ENCODE peak calls at places on chromosomes 13 and 19, in six cellular contexts. One of them, this sample, is unnamed.

GRCh38 chr19:53432088-53432661 is 391 bp downstream of the ZNF761 start:
- DNase-seq in LHCN-M2: peak
- DNase-seq in activated T-helper 1 cell treated with anti-CD3 and anti-CD28 coated beads, Interleukin-12 subunit alpha, Interleukin-12 subunit beta, Interleukin-2, Interleukin-4 antibody, amounts not matched to agents 30 ng/mL and 10 ng/mL and 1 ng/mL, durations not matched to agents 14 hours and 24 hours and 36 hours: no peak
- DNase-seq in NCI-H345: peak
- DNase-seq in stimulated activated CD4-positive, alpha-beta T cell treated with anti-CD3 and anti-CD28 coated beads, Interleukin-15, amount 100 ng/mL, for 1 hour: no peak
- DNase-seq in BJ: no peak
- DNase-seq in this sample: no peak

GRCh38 chr19:13795595-13796300 is 505 bp downstream of the ZSWIM4 start:
- DNase-seq in LHCN-M2: peak
- DNase-seq in activated T-helper 1 cell treated with anti-CD3 and anti-CD28 coated beads, Interleukin-12 subunit alpha, Interleukin-12 subunit beta, Interleukin-2, Interleukin-4 antibody, amounts not matched to agents 30 ng/mL and 10 ng/mL and 1 ng/mL, durations not matched to agents 14 hours and 24 hours and 36 hours: no peak
- DNase-seq in NCI-H345: no peak
- DNase-seq in stimulated activated CD4-positive, alpha-beta T cell treated with anti-CD3 and anti-CD28 coated beads, Interleukin-15, amount 100 ng/mL, for 1 hour: no peak
- DNase-seq in BJ: no peak
- DNase-seq in this sample: peak

GRCh38 chr19:447816-448546 is 12.9 kb downstream of the SHC2 start:
- DNase-seq in LHCN-M2: no peak
- DNase-seq in activated T-helper 1 cell treated with anti-CD3 and anti-CD28 coated beads, Interleukin-12 subunit alpha, Interleukin-12 subunit beta, Interleukin-2, Interleukin-4 antibody, amounts not matched to agents 30 ng/mL and 10 ng/mL and 1 ng/mL, durations not matched to agents 14 hours and 24 hours and 36 hours: no peak
- DNase-seq in NCI-H345: no peak
- DNase-seq in stimulated activated CD4-positive, alpha-beta T cell treated with anti-CD3 and anti-CD28 coated beads, Interleukin-15, amount 100 ng/mL, for 1 hour: no peak
- DNase-seq in BJ: no peak
- DNase-seq in this sample: no peak

GRCh38 chr19:47446534-47447469 is 24.9 kb downstream of the SLC8A2 start:
- DNase-seq in LHCN-M2: no peak
- DNase-seq in activated T-helper 1 cell treated with anti-CD3 and anti-CD28 coated beads, Interleukin-12 subunit alpha, Interleukin-12 subunit beta, Interleukin-2, Interleukin-4 antibody, amounts not matched to agents 30 ng/mL and 10 ng/mL and 1 ng/mL, durations not matched to agents 14 hours and 24 hours and 36 hours: peak
- DNase-seq in NCI-H345: peak
- DNase-seq in stimulated activated CD4-positive, alpha-beta T cell treated with anti-CD3 and anti-CD28 coated beads, Interleukin-15, amount 100 ng/mL, for 1 hour: no peak
- DNase-seq in BJ: no peak
- DNase-seq in this sample: peak

GRCh38 chr19:12935071-12935470 is 1.6 kb upstream of the FARSA start:
- DNase-seq in LHCN-M2: no peak
- DNase-seq in activated T-helper 1 cell treated with anti-CD3 and anti-CD28 coated beads, Interleukin-12 subunit alpha, Interleukin-12 subunit beta, Interleukin-2, Interleukin-4 antibody, amounts not matched to agents 30 ng/mL and 10 ng/mL and 1 ng/mL, durations not matched to agents 14 hours and 24 hours and 36 hours: no peak
- DNase-seq in NCI-H345: no peak
- DNase-seq in stimulated activated CD4-positive, alpha-beta T cell treated with anti-CD3 and anti-CD28 coated beads, Interleukin-15, amount 100 ng/mL, for 1 hour: no peak
- DNase-seq in BJ: no peak
- DNase-seq in this sample: no peak

GRCh38 chr19:35029737-35030256 is 473 bp upstream of the SCN1B start:
- DNase-seq in LHCN-M2: no peak
- DNase-seq in activated T-helper 1 cell treated with anti-CD3 and anti-CD28 coated beads, Interleukin-12 subunit alpha, Interleukin-12 subunit beta, Interleukin-2, Interleukin-4 antibody, amounts not matched to agents 30 ng/mL and 10 ng/mL and 1 ng/mL, durations not matched to agents 14 hours and 24 hours and 36 hours: no peak
- DNase-seq in NCI-H345: no peak
- DNase-seq in stimulated activated CD4-positive, alpha-beta T cell treated with anti-CD3 and anti-CD28 coated beads, Interleukin-15, amount 100 ng/mL, for 1 hour: no peak
- DNase-seq in BJ: no peak
- DNase-seq in this sample: no peak

GRCh38 chr19:52258426-52258825 is 11.0 kb upstream of the ZNF766 start:
- DNase-seq in LHCN-M2: peak
- DNase-seq in activated T-helper 1 cell treated with anti-CD3 and anti-CD28 coated beads, Interleukin-12 subunit alpha, Interleukin-12 subunit beta, Interleukin-2, Interleukin-4 antibody, amounts not matched to agents 30 ng/mL and 10 ng/mL and 1 ng/mL, durations not matched to agents 14 hours and 24 hours and 36 hours: no peak
- DNase-seq in NCI-H345: no peak
- DNase-seq in stimulated activated CD4-positive, alpha-beta T cell treated with anti-CD3 and anti-CD28 coated beads, Interleukin-15, amount 100 ng/mL, for 1 hour: no peak
- DNase-seq in BJ: no peak
- DNase-seq in this sample: no peak

GRCh38 chr19:41997851-41998229 is 3.8 kb upstream of the ATP1A3 start:
- DNase-seq in LHCN-M2: no peak
- DNase-seq in activated T-helper 1 cell treated with anti-CD3 and anti-CD28 coated beads, Interleukin-12 subunit alpha, Interleukin-12 subunit beta, Interleukin-2, Interleukin-4 antibody, amounts not matched to agents 30 ng/mL and 10 ng/mL and 1 ng/mL, durations not matched to agents 14 hours and 24 hours and 36 hours: no peak
- DNase-seq in NCI-H345: no peak
- DNase-seq in stimulated activated CD4-positive, alpha-beta T cell treated with anti-CD3 and anti-CD28 coated beads, Interleukin-15, amount 100 ng/mL, for 1 hour: no peak
- DNase-seq in BJ: no peak
- DNase-seq in this sample: no peak

GRCh38 chr19:28705008-28705407 is 507.9 kb downstream of the UQCRFS1 start:
- DNase-seq in LHCN-M2: peak
- DNase-seq in activated T-helper 1 cell treated with anti-CD3 and anti-CD28 coated beads, Interleukin-12 subunit alpha, Interleukin-12 subunit beta, Interleukin-2, Interleukin-4 antibody, amounts not matched to agents 30 ng/mL and 10 ng/mL and 1 ng/mL, durations not matched to agents 14 hours and 24 hours and 36 hours: no peak
- DNase-seq in NCI-H345: peak
- DNase-seq in stimulated activated CD4-positive, alpha-beta T cell treated with anti-CD3 and anti-CD28 coated beads, Interleukin-15, amount 100 ng/mL, for 1 hour: no peak
- DNase-seq in BJ: no peak
- DNase-seq in this sample: no peak

GRCh38 chr19:39951686-39952085 is 17.3 kb upstream of the FCGBP start:
- DNase-seq in LHCN-M2: peak
- DNase-seq in activated T-helper 1 cell treated with anti-CD3 and anti-CD28 coated beads, Interleukin-12 subunit alpha, Interleukin-12 subunit beta, Interleukin-2, Interleukin-4 antibody, amounts not matched to agents 30 ng/mL and 10 ng/mL and 1 ng/mL, durations not matched to agents 14 hours and 24 hours and 36 hours: no peak
- DNase-seq in NCI-H345: no peak
- DNase-seq in stimulated activated CD4-positive, alpha-beta T cell treated with anti-CD3 and anti-CD28 coated beads, Interleukin-15, amount 100 ng/mL, for 1 hour: no peak
- DNase-seq in BJ: no peak
- DNase-seq in this sample: no peak

GRCh38 chr13:108897955-108898354 is 268.5 kb downstream of the MYO16 start:
- DNase-seq in LHCN-M2: no peak
- DNase-seq in activated T-helper 1 cell treated with anti-CD3 and anti-CD28 coated beads, Interleukin-12 subunit alpha, Interleukin-12 subunit beta, Interleukin-2, Interleukin-4 antibody, amounts not matched to agents 30 ng/mL and 10 ng/mL and 1 ng/mL, durations not matched to agents 14 hours and 24 hours and 36 hours: no peak
- DNase-seq in NCI-H345: no peak
- DNase-seq in stimulated activated CD4-positive, alpha-beta T cell treated with anti-CD3 and anti-CD28 coated beads, Interleukin-15, amount 100 ng/mL, for 1 hour: no peak
- DNase-seq in BJ: no peak
- DNase-seq in this sample: no peak

GRCh38 chr19:51211833-51212232 is 13.0 kb upstream of the CD33 start:
- DNase-seq in LHCN-M2: no peak
- DNase-seq in activated T-helper 1 cell treated with anti-CD3 and anti-CD28 coated beads, Interleukin-12 subunit alpha, Interleukin-12 subunit beta, Interleukin-2, Interleukin-4 antibody, amounts not matched to agents 30 ng/mL and 10 ng/mL and 1 ng/mL, durations not matched to agents 14 hours and 24 hours and 36 hours: no peak
- DNase-seq in NCI-H345: no peak
- DNase-seq in stimulated activated CD4-positive, alpha-beta T cell treated with anti-CD3 and anti-CD28 coated beads, Interleukin-15, amount 100 ng/mL, for 1 hour: no peak
- DNase-seq in BJ: no peak
- DNase-seq in this sample: no peak

GRCh38 chr13:77544365-77544764 is 8.9 kb downstream of the SCEL start:
- DNase-seq in LHCN-M2: no peak
- DNase-seq in activated T-helper 1 cell treated with anti-CD3 and anti-CD28 coated beads, Interleukin-12 subunit alpha, Interleukin-12 subunit beta, Interleukin-2, Interleukin-4 antibody, amounts not matched to agents 30 ng/mL and 10 ng/mL and 1 ng/mL, durations not matched to agents 14 hours and 24 hours and 36 hours: no peak
- DNase-seq in NCI-H345: no peak
- DNase-seq in stimulated activated CD4-positive, alpha-beta T cell treated with anti-CD3 and anti-CD28 coated beads, Interleukin-15, amount 100 ng/mL, for 1 hour: no peak
- DNase-seq in BJ: no peak
- DNase-seq in this sample: peak

This sample was measured in NCI-H1105 treated with DMSO at 0.1 percent for 48 hours.